ENCODE peak calls at places on chromosomes 13 and 19, in ten cellular contexts. L, B, Y, T, M, H, S, A, N and I are unnamed samples.

GRCh38 chr19:43596842-43597461 is 557 bp downstream of the ZNF576 start:
- DNase-seq in L (no peak), B (peak; percentile 11), Y (no peak), T (no peak), M (no peak), H (no peak), S (no peak), A (no peak), N (no peak), I (peak; percentile 26)

GRCh38 chr13:79736356-79736755 is 255.4 kb downstream of the NDFIP2 start:
- DNase-seq in L (peak; percentile 67), B (no peak), Y (no peak), T (no peak), M (no peak), H (no peak), S (no peak), A (no peak), N (no peak), I (no peak)

GRCh38 chr19:39845621-39846175 is 481 bp downstream of the FBL start:
- DNase-seq in L (no peak), B (peak; percentile 25), Y (peak; percentile 24), T (peak; percentile 5), M (no peak), H (no peak), S (no peak), A (no peak), N (no peak), I (no peak)

GRCh38 chr19:1837625-1838105 is 10.6 kb downstream of the REXO1 start:
- DNase-seq in L (peak; percentile 38), B (no peak), Y (peak; percentile 90), T (no peak), M (no peak), H (no peak), S (no peak), A (peak; percentile 84), N (peak; percentile 81), I (peak; percentile 57)

GRCh38 chr19:40253611-40254092 is 27.2 kb upstream of the CCNP start:
- DNase-seq in L (no peak), B (no peak), Y (no peak), T (no peak), M (no peak), H (no peak), S (no peak), A (no peak), N (no peak), I (no peak)

GRCh38 chr13:52127783-52128702 is 830 bp downstream of the NEK5 start:
- DNase-seq in L (peak; percentile 79), B (peak; percentile 81), Y (peak; percentile 43), T (no peak), M (no peak), H (peak; percentile 73), S (peak; percentile 41), A (peak; percentile 60), N (no peak), I (peak; percentile 64)

GRCh38 chr13:112510987-112511715 is 76.8 kb downstream of the TUBGCP3 start:
- DNase-seq in L (peak; percentile 27), B (no peak), Y (no peak), T (no peak), M (no peak), H (no peak), S (no peak), A (no peak), N (no peak), I (no peak)

GRCh38 chr13:80654638-80655249 is 313.8 kb upstream of the SPRY2 start:
- DNase-seq in L (no peak), B (no peak), Y (no peak), T (no peak), M (no peak), H (peak; percentile 61), S (no peak), A (no peak), N (peak; percentile 41), I (no peak)

GRCh38 chr19:48510421-48511268 is 990 bp downstream of the LMTK3 start:
- DNase-seq in L (peak; percentile 57), B (peak; percentile 88), Y (peak; percentile 75), T (peak; percentile 4), M (no peak), H (peak; percentile 88), S (peak; percentile 19), A (peak; percentile 68), N (peak; percentile 71), I (peak; percentile 73)

GRCh38 chr19:16365300-16365996 is 40.8 kb downstream of the KLF2 start:
- DNase-seq in L (no peak), B (no peak), Y (no peak), T (no peak), M (no peak), H (no peak), S (no peak), A (no peak), N (no peak), I (no peak)

GRCh38 chr19:50067575-50067974 is 41.8 kb downstream of the ZNF473 start:
- DNase-seq in L (no peak), B (no peak), Y (no peak), T (no peak), M (no peak), H (no peak), S (no peak), A (no peak), N (no peak), I (no peak)

GRCh38 chr19:13069415-13070369 is 33.0 kb downstream of the LYL1 start:
- DNase-seq in L (no peak), B (no peak), Y (no peak), T (no peak), M (no peak), H (no peak), S (no peak), A (no peak), N (no peak), I (no peak)

GRCh38 chr19:46216612-46217011 is 12.9 kb upstream of the IGFL1 start:
- DNase-seq in L (no peak), B (peak; percentile 33), Y (no peak), T (no peak), M (no peak), H (peak; percentile 31), S (no peak), A (no peak), N (no peak), I (no peak)

DNA sequence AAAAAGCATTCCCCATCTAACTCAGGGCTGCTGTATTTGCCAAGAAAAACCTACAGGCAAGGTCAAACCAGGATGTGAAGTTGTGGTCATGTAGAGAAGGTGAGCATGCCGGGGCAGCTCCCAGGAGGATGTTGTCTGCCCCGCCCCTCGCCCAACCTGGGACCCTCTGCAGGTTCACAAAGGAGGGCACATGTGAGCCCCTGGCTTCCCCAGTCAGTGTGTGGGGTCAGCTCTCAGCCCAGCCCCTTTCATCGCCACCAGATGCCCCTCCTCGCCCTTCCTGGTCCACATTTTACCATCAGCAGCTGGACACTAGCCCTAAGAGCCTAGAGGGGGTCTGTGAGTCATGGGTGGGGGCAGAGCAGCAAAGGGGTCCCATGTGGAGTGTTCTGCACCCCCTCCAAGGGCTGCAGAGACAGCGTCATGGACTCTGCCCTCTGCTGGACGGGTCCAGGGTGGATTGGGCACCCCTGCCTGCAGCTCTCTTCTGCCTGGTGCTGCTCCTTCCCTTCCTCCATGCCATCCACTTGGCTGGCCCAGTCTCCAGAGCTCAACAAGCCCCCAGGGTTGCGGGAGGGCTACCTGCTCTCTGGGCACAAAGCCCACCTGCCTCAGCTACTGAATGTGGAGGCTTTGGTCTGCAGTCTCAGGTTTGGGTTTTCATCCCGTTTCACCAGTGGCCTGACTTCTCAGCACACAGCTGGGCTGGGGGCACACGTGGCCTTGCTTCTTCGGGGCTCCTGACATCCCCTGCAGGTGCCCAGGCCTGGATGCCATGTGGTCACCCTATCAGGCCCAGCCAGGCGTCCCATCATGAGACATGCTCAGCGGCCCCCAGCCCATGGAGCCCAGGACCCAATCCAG is 3.7 kb downstream of the PLEKHF1 start:
- DNase-seq in L (no peak), B (no peak), Y (no peak), T (no peak), M (no peak), H (no peak), S (no peak), A (no peak), N (no peak), I (no peak)
- TF ChIP-seq CTCF in L (peak; percentile 48), B (no peak), Y (no peak), T (peak; percentile 16), M (peak; percentile 24), H (no peak), S (peak; percentile 66), A (no peak), N (no peak), I (peak; percentile 26)

GRCh38 chr13:102555914-102556553 is 40.8 kb upstream of the TPP2 start:
- DNase-seq in L (peak; percentile 56), B (peak; percentile 59), Y (no peak), T (no peak), M (peak; percentile 23), H (no peak), S (peak; percentile 28), A (peak; percentile 20), N (no peak), I (peak; percentile 15)
- TF ChIP-seq CTCF in L (peak; percentile 61), B (peak; percentile 27), Y (peak; percentile 57), T (peak; percentile 53), M (peak; percentile 41), H (peak; percentile 35), S (peak; percentile 69), A (peak; percentile 64), N (peak; percentile 38), I (peak; percentile 65)

GRCh38 chr19:38475176-38475575 is 41.7 kb downstream of the RYR1 start:
- DNase-seq in L (no peak), B (no peak), Y (no peak), T (no peak), M (no peak), H (no peak), S (no peak), A (no peak), N (no peak), I (no peak)

GRCh38 chr19:38483016-38483630 is 49.6 kb downstream of the RYR1 start:
- DNase-seq in L (no peak), B (no peak), Y (no peak), T (no peak), M (no peak), H (no peak), S (no peak), A (no peak), N (no peak), I (no peak)

GRCh38 chr19:38473201-38473600 is 39.7 kb downstream of the RYR1 start:
- DNase-seq in L (no peak), B (no peak), Y (no peak), T (no peak), M (no peak), H (no peak), S (no peak), A (no peak), N (no peak), I (no peak)

GRCh38 chr19:38482496-38482895 is 49.0 kb downstream of the RYR1 start:
- DNase-seq in L (no peak), B (no peak), Y (no peak), T (no peak), M (no peak), H (no peak), S (no peak), A (no peak), N (no peak), I (no peak)

GRCh38 chr19:38478273-38478971 is 44.9 kb downstream of the RYR1 start:
- DNase-seq in L (peak; percentile 30), B (peak; percentile 50), Y (no peak), T (no peak), M (no peak), H (no peak), S (no peak), A (peak; percentile 26), N (no peak), I (peak; percentile 13)
- TF ChIP-seq CTCF in L (peak; percentile 35), B (peak; percentile 45), Y (no peak), T (no peak), M (no peak), H (no peak), S (peak; percentile 37), A (peak; percentile 26), N (no peak), I (peak; percentile 49)

GRCh38 chr19:3672993-3673392 is 27.3 kb downstream of the PIP5K1C start:
- DNase-seq in L (no peak), B (no peak), Y (no peak), T (no peak), M (no peak), H (no peak), S (no peak), A (no peak), N (no peak), I (no peak)
- TF ChIP-seq CTCF in L (no peak), B (no peak), Y (no peak), T (no peak), M (no peak), H (no peak), S (no peak), A (no peak), N (no peak), I (no peak)